ENCODE peak calls at places on chromosomes 3 and 15, in six cellular contexts. One of them, this sample, is unnamed.

GRCh38 chr15:66167854-66168253 is 85.7 kb downstream of the MEGF11 start:
- DNase-seq in CD8-positive, alpha-beta T cell: no peak
- DNase-seq in choroid plexus epithelial cell: no peak
- DNase-seq in transverse colon: no peak
- DNase-seq in Peyer's patch: no peak
- DNase-seq in cardiac fibroblast: no peak
- DNase-seq in this sample: no peak

GRCh38 chr3:62615258-62615840 is 242.0 kb upstream of the FEZF2 start:
- DNase-seq in Peyer's patch: no peak
- DNase-seq in transverse colon: no peak
- DNase-seq in cardiac fibroblast: peak
- DNase-seq in CD8-positive, alpha-beta T cell: no peak
- DNase-seq in choroid plexus epithelial cell: no peak
- DNase-seq in this sample: no peak

GRCh38 chr3:98726084-98726483 is 37.1 kb upstream of the ST3GAL6 start:
- DNase-seq in transverse colon: no peak
- DNase-seq in choroid plexus epithelial cell: peak
- DNase-seq in Peyer's patch: no peak
- DNase-seq in cardiac fibroblast: peak
- DNase-seq in CD8-positive, alpha-beta T cell: no peak
- DNase-seq in this sample: no peak

GRCh38 chr3:86998551-86998950 is 7.6 kb upstream of the VGLL3 start:
- DNase-seq in transverse colon: no peak
- DNase-seq in CD8-positive, alpha-beta T cell: no peak
- DNase-seq in choroid plexus epithelial cell: no peak
- DNase-seq in cardiac fibroblast: no peak
- DNase-seq in Peyer's patch: no peak
- DNase-seq in this sample: no peak

GRCh38 chr15:31346367-31347066 is 19.9 kb downstream of the KLF13 start:
- DNase-seq in choroid plexus epithelial cell: peak
- DNase-seq in Peyer's patch: peak
- DNase-seq in CD8-positive, alpha-beta T cell: no peak
- DNase-seq in transverse colon: no peak
- DNase-seq in cardiac fibroblast: no peak
- DNase-seq in this sample: no peak

GRCh38 chr3:110773413-110773954 is 298.1 kb upstream of the NECTIN3 start:
- DNase-seq in Peyer's patch: no peak
- DNase-seq in cardiac fibroblast: peak
- DNase-seq in transverse colon: no peak
- DNase-seq in choroid plexus epithelial cell: peak
- DNase-seq in CD8-positive, alpha-beta T cell: no peak
- DNase-seq in this sample: no peak

GRCh38 chr3:189530822-189531221 is 100.4 kb upstream of the TP63 start:
- DNase-seq in cardiac fibroblast: peak
- DNase-seq in Peyer's patch: no peak
- DNase-seq in CD8-positive, alpha-beta T cell: no peak
- DNase-seq in choroid plexus epithelial cell: peak
- DNase-seq in transverse colon: no peak
- DNase-seq in this sample: no peak

GRCh38 chr3:66400381-66401156 is 100.3 kb downstream of the LRIG1 start:
- DNase-seq in choroid plexus epithelial cell: peak
- DNase-seq in CD8-positive, alpha-beta T cell: no peak
- DNase-seq in transverse colon: no peak
- DNase-seq in Peyer's patch: peak
- DNase-seq in cardiac fibroblast: no peak
- DNase-seq in this sample: no peak

GRCh38 chr3:108589081-108589997 is at the start of the genes CIP2A and DZIP3:
- DNase-seq in cardiac fibroblast: peak
- DNase-seq in CD8-positive, alpha-beta T cell: peak
- DNase-seq in Peyer's patch: peak
- DNase-seq in choroid plexus epithelial cell: peak
- DNase-seq in transverse colon: peak
- DNase-seq in this sample: peak

GRCh38 chr3:138457863-138458735 is 23.7 kb downstream of the ESYT3 start:
- DNase-seq in Peyer's patch: no peak
- DNase-seq in cardiac fibroblast: no peak
- DNase-seq in choroid plexus epithelial cell: no peak
- DNase-seq in transverse colon: no peak
- DNase-seq in CD8-positive, alpha-beta T cell: no peak
- DNase-seq in this sample: peak

GRCh38 chr3:177231237-177231636 is 34.0 kb upstream of the TBL1XR1 start:
- DNase-seq in choroid plexus epithelial cell: no peak
- DNase-seq in CD8-positive, alpha-beta T cell: no peak
- DNase-seq in transverse colon: no peak
- DNase-seq in cardiac fibroblast: no peak
- DNase-seq in Peyer's patch: no peak
- DNase-seq in this sample: no peak

GRCh38 chr3:71511037-71511436 is 72.5 kb downstream of the FOXP1 start:
- DNase-seq in transverse colon: no peak
- DNase-seq in cardiac fibroblast: peak
- DNase-seq in choroid plexus epithelial cell: peak
- DNase-seq in CD8-positive, alpha-beta T cell: no peak
- DNase-seq in Peyer's patch: no peak
- DNase-seq in this sample: no peak

GRCh38 chr3:53677406-53677805 is 168.8 kb downstream of the CHDH start:
- DNase-seq in Peyer's patch: no peak
- DNase-seq in transverse colon: no peak
- DNase-seq in choroid plexus epithelial cell: no peak
- DNase-seq in CD8-positive, alpha-beta T cell: no peak
- DNase-seq in cardiac fibroblast: no peak
- DNase-seq in this sample: no peak

GRCh38 chr15:62524848-62525247 is 359.8 kb upstream of the C2CD4B start:
- DNase-seq in transverse colon: no peak
- DNase-seq in cardiac fibroblast: peak
- DNase-seq in Peyer's patch: no peak
- DNase-seq in CD8-positive, alpha-beta T cell: no peak
- DNase-seq in choroid plexus epithelial cell: no peak
- DNase-seq in this sample: no peak

GRCh38 chr15:80673561-80674244 is 21.4 kb upstream of the ABHD17C start:
- DNase-seq in transverse colon: no peak
- DNase-seq in CD8-positive, alpha-beta T cell: no peak
- DNase-seq in choroid plexus epithelial cell: peak
- DNase-seq in cardiac fibroblast: no peak
- DNase-seq in Peyer's patch: no peak
- DNase-seq in this sample: no peak

GRCh38 chr15:81311834-81312459 is 12.0 kb downstream of the STARD5 start:
- DNase-seq in Peyer's patch: peak
- DNase-seq in transverse colon: no peak
- DNase-seq in cardiac fibroblast: peak
- DNase-seq in CD8-positive, alpha-beta T cell: no peak
- DNase-seq in choroid plexus epithelial cell: no peak
- DNase-seq in this sample: no peak

GRCh38 chr3:46713048-46713897 is 4.4 kb downstream of the PRSS50 start:
- DNase-seq in choroid plexus epithelial cell: no peak
- DNase-seq in transverse colon: peak
- DNase-seq in cardiac fibroblast: no peak
- DNase-seq in Peyer's patch: peak
- DNase-seq in CD8-positive, alpha-beta T cell: no peak
- DNase-seq in this sample: no peak

GRCh38 chr3:174325834-174326705 is 533.1 kb upstream of the NAALADL2 start:
- DNase-seq in Peyer's patch: no peak
- DNase-seq in choroid plexus epithelial cell: peak
- DNase-seq in CD8-positive, alpha-beta T cell: no peak
- DNase-seq in cardiac fibroblast: peak
- DNase-seq in transverse colon: no peak
- DNase-seq in this sample: no peak

GRCh38 chr3:141261472-141262171 is 30.0 kb downstream of the PXYLP1 start:
- DNase-seq in cardiac fibroblast: no peak
- DNase-seq in Peyer's patch: no peak
- DNase-seq in transverse colon: no peak
- DNase-seq in choroid plexus epithelial cell: no peak
- DNase-seq in CD8-positive, alpha-beta T cell: no peak
- DNase-seq in this sample: no peak

GRCh38 chr15:57503051-57503702 is 88.5 kb upstream of the MYZAP start:
- DNase-seq in transverse colon: no peak
- DNase-seq in cardiac fibroblast: peak
- DNase-seq in Peyer's patch: no peak
- DNase-seq in choroid plexus epithelial cell: no peak
- DNase-seq in CD8-positive, alpha-beta T cell: no peak
- DNase-seq in this sample: no peak
- TF ChIP-seq CTCF in transverse colon: no peak
- TF ChIP-seq CTCF in cardiac fibroblast: peak
- TF ChIP-seq CTCF in Peyer's patch: no peak
- TF ChIP-seq CTCF in choroid plexus epithelial cell: peak
- TF ChIP-seq CTCF in CD8-positive, alpha-beta T cell: no peak
- TF ChIP-seq CTCF in this sample: no peak

GRCh38 chr3:2098398-2099027 is at the start of gene CNTN4:
- DNase-seq in transverse colon: peak
- DNase-seq in Peyer's patch: peak
- DNase-seq in CD8-positive, alpha-beta T cell: no peak
- DNase-seq in cardiac fibroblast: no peak
- DNase-seq in choroid plexus epithelial cell: peak
- DNase-seq in this sample: peak
- H3K4me3 ChIP-seq in transverse colon: peak
- H3K4me3 ChIP-seq in Peyer's patch: peak
- H3K4me3 ChIP-seq in CD8-positive, alpha-beta T cell: no peak
- H3K4me3 ChIP-seq in cardiac fibroblast: no peak
- H3K4me3 ChIP-seq in choroid plexus epithelial cell: no peak
- H3K4me3 ChIP-seq in this sample: peak

DNA sequence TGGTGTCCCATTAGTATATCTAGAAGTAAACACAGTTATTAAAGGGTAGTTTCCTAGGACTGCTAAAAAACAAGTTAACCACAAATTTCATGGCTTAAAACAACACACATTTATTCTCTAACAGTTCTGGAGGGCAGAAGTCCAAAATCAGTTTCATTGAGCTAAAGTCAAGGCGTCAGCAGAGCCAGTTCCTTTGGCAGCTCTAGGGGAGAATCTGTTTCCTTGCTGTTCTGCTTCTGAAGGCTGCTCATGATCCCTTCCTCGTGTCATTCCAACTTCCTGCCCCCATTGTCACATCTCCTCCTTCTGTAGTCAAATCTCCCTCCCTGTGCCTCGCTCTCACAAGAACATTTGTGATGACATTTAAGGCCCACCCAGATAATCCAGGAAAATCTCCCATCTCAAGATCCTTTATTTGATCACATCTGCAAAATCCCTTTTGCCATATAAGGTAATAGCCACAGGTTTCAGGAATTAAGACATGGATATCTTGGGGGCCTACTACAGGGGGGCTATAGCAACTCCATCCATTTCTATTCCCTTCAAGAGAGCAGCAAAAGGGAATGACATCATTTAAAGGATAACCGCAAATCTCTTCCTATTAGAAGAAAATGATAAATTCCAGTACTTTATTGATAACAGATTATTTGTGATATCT is 50.1 kb downstream of the GPR176 start:
- DNase-seq in CD8-positive, alpha-beta T cell: no peak
- DNase-seq in cardiac fibroblast: no peak
- DNase-seq in transverse colon: no peak
- DNase-seq in Peyer's patch: no peak
- DNase-seq in choroid plexus epithelial cell: no peak
- DNase-seq in this sample: peak
- TF ChIP-seq CTCF in CD8-positive, alpha-beta T cell: no peak
- TF ChIP-seq CTCF in cardiac fibroblast: no peak
- TF ChIP-seq CTCF in transverse colon: no peak
- TF ChIP-seq CTCF in Peyer's patch: no peak
- TF ChIP-seq CTCF in choroid plexus epithelial cell: no peak
- TF ChIP-seq CTCF in this sample: no peak

GRCh38 chr15:58875343-58875742 is 58.1 kb downstream of the SLTM start:
- DNase-seq in transverse colon: no peak
- DNase-seq in Peyer's patch: no peak
- DNase-seq in CD8-positive, alpha-beta T cell: no peak
- DNase-seq in choroid plexus epithelial cell: no peak
- DNase-seq in cardiac fibroblast: no peak
- DNase-seq in this sample: no peak
- H3K4me3 ChIP-seq in transverse colon: no peak
- H3K4me3 ChIP-seq in Peyer's patch: no peak
- H3K4me3 ChIP-seq in CD8-positive, alpha-beta T cell: no peak
- H3K4me3 ChIP-seq in choroid plexus epithelial cell: no peak
- H3K4me3 ChIP-seq in cardiac fibroblast: no peak
- H3K4me3 ChIP-seq in this sample: no peak

GRCh38 chr3:42525212-42525611 is 22.8 kb downstream of the VIPR1 start:
- DNase-seq in cardiac fibroblast: no peak
- DNase-seq in Peyer's patch: no peak
- DNase-seq in choroid plexus epithelial cell: no peak
- DNase-seq in CD8-positive, alpha-beta T cell: no peak
- DNase-seq in transverse colon: no peak
- DNase-seq in this sample: no peak

GRCh38 chr3:42525736-42526345 is 23.4 kb downstream of the VIPR1 start:
- DNase-seq in choroid plexus epithelial cell: no peak
- DNase-seq in cardiac fibroblast: no peak
- DNase-seq in transverse colon: no peak
- DNase-seq in Peyer's patch: no peak
- DNase-seq in CD8-positive, alpha-beta T cell: no peak
- DNase-seq in this sample: no peak

GRCh38 chr3:42527368-42527917 is 25.0 kb downstream of the VIPR1 start:
- DNase-seq in Peyer's patch: no peak
- DNase-seq in transverse colon: no peak
- DNase-seq in CD8-positive, alpha-beta T cell: no peak
- DNase-seq in choroid plexus epithelial cell: no peak
- DNase-seq in cardiac fibroblast: no peak
- DNase-seq in this sample: no peak

GRCh38 chr3:42529463-42529862 is 27.0 kb downstream of the VIPR1 start:
- DNase-seq in CD8-positive, alpha-beta T cell: no peak
- DNase-seq in Peyer's patch: peak
- DNase-seq in cardiac fibroblast: no peak
- DNase-seq in transverse colon: no peak
- DNase-seq in choroid plexus epithelial cell: no peak
- DNase-seq in this sample: no peak

GRCh38 chr3:42526616-42527367 is 24.3 kb downstream of the VIPR1 start:
- DNase-seq in cardiac fibroblast: no peak
- DNase-seq in choroid plexus epithelial cell: no peak
- DNase-seq in Peyer's patch: no peak
- DNase-seq in transverse colon: no peak
- DNase-seq in CD8-positive, alpha-beta T cell: peak
- DNase-seq in this sample: no peak
- TF ChIP-seq CTCF in cardiac fibroblast: no peak
- TF ChIP-seq CTCF in choroid plexus epithelial cell: no peak
- TF ChIP-seq CTCF in Peyer's patch: no peak
- TF ChIP-seq CTCF in transverse colon: no peak
- TF ChIP-seq CTCF in CD8-positive, alpha-beta T cell: peak
- TF ChIP-seq CTCF in this sample: no peak

GRCh38 chr15:101562428-101563059 is 73.0 kb upstream of the PCSK6 start:
- DNase-seq in Peyer's patch: no peak
- DNase-seq in transverse colon: no peak
- DNase-seq in CD8-positive, alpha-beta T cell: no peak
- DNase-seq in cardiac fibroblast: no peak
- DNase-seq in choroid plexus epithelial cell: no peak
- DNase-seq in this sample: no peak
- H3K4me3 ChIP-seq in Peyer's patch: no peak
- H3K4me3 ChIP-seq in transverse colon: no peak
- H3K4me3 ChIP-seq in CD8-positive, alpha-beta T cell: no peak
- H3K4me3 ChIP-seq in cardiac fibroblast: no peak
- H3K4me3 ChIP-seq in choroid plexus epithelial cell: no peak
- H3K4me3 ChIP-seq in this sample: no peak

This sample was measured in tibial artery.